ENCODE peak calls at places on chromosomes 3 and 15, in four cellular contexts. E is GM12878, M is HL-60, R is K562. W is an unnamed sample.

GRCh38 chr3:100982710-100983109 is 10.5 kb downstream of the ABI3BP start:
- DNase-seq in R (no peak), M (no peak), E (no peak), W (no peak)

GRCh38 chr3:155517907-155518306 is 224.4 kb upstream of the STRIT1 start:
- DNase-seq in M (no peak), E (no peak), R (no peak), W (no peak)

GRCh38 chr3:129211772-129212171 is 28.1 kb upstream of the CNBP start:
- DNase-seq in E (no peak), M (no peak), R (peak; percentile 58), W (no peak)

GRCh38 chr3:159499031-159499793 is 489.4 kb upstream of the IL12A start:
- DNase-seq in E (no peak), M (no peak), R (no peak), W (no peak)

GRCh38 chr15:42919794-42920280 is 741 bp downstream of the TTBK2 start:
- DNase-seq in M (peak; percentile 47), E (no peak), R (peak; percentile 22), W (no peak)

GRCh38 chr3:8095724-8096123 is 405.9 kb upstream of the LMCD1 start:
- DNase-seq in M (no peak), R (no peak), E (no peak), W (no peak)

GRCh38 chr3:100915706-100916105 is 77.5 kb downstream of the ABI3BP start:
- DNase-seq in R (no peak), M (no peak), E (no peak), W (no peak)

GRCh38 chr3:107366766-107367165 is 10.5 kb upstream of the CCDC54 start:
- DNase-seq in E (no peak), M (no peak), R (peak; percentile 5), W (no peak)

GRCh38 chr3:141237701-141238521 is 6.3 kb downstream of the PXYLP1 start:
- DNase-seq in E (no peak), M (no peak), R (no peak), W (no peak)

GRCh38 chr3:8856721-8857120 is 87.3 kb upstream of the OXTR start:
- DNase-seq in E (no peak), R (no peak), M (no peak), W (no peak)

GRCh38 chr3:174477491-174477890 is 381.6 kb upstream of the NAALADL2 start:
- DNase-seq in E (no peak), R (no peak), M (no peak), W (no peak)

GRCh38 chr3:139112230-139112558 is 67.5 kb upstream of the PRR23C start:
- DNase-seq in E (no peak), R (no peak), M (no peak), W (no peak)

GRCh38 chr3:146130881-146131371 is 30.1 kb downstream of the PLOD2 start:
- DNase-seq in E (no peak), R (no peak), M (no peak), W (no peak)

GRCh38 chr15:78716651-78717050 is 75.6 kb upstream of the CHRNB4 start:
- DNase-seq in E (no peak), M (no peak), R (no peak), W (no peak)

GRCh38 chr3:99319961-99320360 is 318.4 kb upstream of the COL8A1 start:
- DNase-seq in R (no peak), E (no peak), M (no peak), W (no peak)

GRCh38 chr3:163056874-163057497 is 1560.4 kb downstream of the OTOL1 start:
- DNase-seq in R (peak; percentile 22), M (peak; percentile 40), E (no peak), W (peak; percentile 7)

GRCh38 chr3:194269610-194270145 is 81.5 kb downstream of the CPN2 start:
- DNase-seq in M (no peak), R (peak; percentile 45), E (no peak), W (no peak)

GRCh38 chr3:139105154-139105702 is 60.5 kb upstream of the PRR23C start:
- DNase-seq in E (no peak), M (no peak), R (no peak), W (no peak)

GRCh38 chr3:141231923-141232861 is 567 bp downstream of the PXYLP1 start:
- DNase-seq in M (no peak), E (no peak), R (peak; percentile 46), W (no peak)

GRCh38 chr3:89957461-89957860 is 850.0 kb downstream of the EPHA3 start:
- DNase-seq in R (no peak), M (no peak), E (no peak), W (no peak)

GRCh38 chr15:71780349-71780976 is 29.9 kb upstream of the NR2E3 start:
- DNase-seq in R (peak; percentile 55), M (peak; percentile 12), E (peak; percentile 49), W (peak; percentile 45)

GRCh38 chr3:172465281-172465680 is 17.0 kb upstream of the GHSR start:
- DNase-seq in E (no peak), M (no peak), R (no peak), W (no peak)

GRCh38 chr3:179666030-179666429 is 13.2 kb downstream of the USP13 start:
- DNase-seq in E (no peak), R (no peak), M (no peak), W (no peak)

GRCh38 chr3:182509844-182510460 is 283.4 kb upstream of the ATP11B start:
- DNase-seq in E (no peak), M (no peak), R (no peak), W (no peak)

GRCh38 chr3:141076026-141076797 is 25.1 kb downstream of the SPSB4 start:
- DNase-seq in E (no peak), R (no peak), M (no peak), W (no peak)

GRCh38 chr3:123025642-123026521 is 1.7 kb downstream of the SEMA5B start:
- DNase-seq in R (no peak), E (no peak), M (peak; percentile 24), W (no peak)

GRCh38 chr3:128800241-128801187 is 74.5 kb downstream of the RAB7A start:
- DNase-seq in E (no peak), R (no peak), M (no peak), W (no peak)

GRCh38 chr3:179882322-179882721 is 154.4 kb downstream of the PEX5L start:
- DNase-seq in R (no peak), E (peak; percentile 61), M (no peak), W (peak; percentile 9)

GRCh38 chr15:41890050-41890690 is 3.7 kb downstream of the SPTBN5 start:
- DNase-seq in R (no peak), M (no peak), E (no peak), W (no peak)

GRCh38 chr3:71684752-71685151 is 40.5 kb downstream of the EIF4E3 start:
- DNase-seq in R (no peak), E (no peak), M (no peak), W (no peak)

GRCh38 chr3:166013073-166013679 is 176.0 kb upstream of the BCHE start:
- DNase-seq in M (peak; percentile 18), R (no peak), E (no peak), W (no peak)

GRCh38 chr3:172099495-172099808 is 60.1 kb downstream of the FNDC3B start:
- DNase-seq in R (no peak), M (no peak), E (no peak), W (no peak)

GRCh38 chr3:195102609-195103467 is 168.1 kb downstream of the XXYLT1 start:
- DNase-seq in R (no peak), E (no peak), M (no peak), W (no peak)

GRCh38 chr3:170494766-170495165 is 76.1 kb downstream of the CLDN11 start:
- DNase-seq in R (no peak), E (no peak), M (no peak), W (no peak)

GRCh38 chr3:78785004-78785403 is 982.8 kb downstream of the ROBO1 start:
- DNase-seq in R (no peak), M (no peak), E (no peak), W (no peak)

GRCh38 chr3:38005076-38006020 is 14.8 kb downstream of the VILL start:
- DNase-seq in R (peak; percentile 40), E (no peak), M (no peak), W (no peak)

GRCh38 chr3:86147119-86147518 is 843.8 kb downstream of the VGLL3 start:
- DNase-seq in E (no peak), M (no peak), R (no peak), W (no peak)

GRCh38 chr15:80464952-80465645 is 60.9 kb downstream of the ARNT2 start:
- DNase-seq in R (no peak), M (no peak), E (no peak), W (no peak)

GRCh38 chr3:14234197-14235002 is 55.8 kb downstream of the LSM3 start:
- DNase-seq in R (no peak), E (no peak), M (no peak), W (no peak)

GRCh38 chr15:31308185-31308639 is 18.4 kb upstream of the KLF13 start:
- DNase-seq in M (no peak), E (no peak), R (no peak), W (peak; percentile 74)
- TF ChIP-seq SPI1 in M (no peak), E (no peak), R (no peak), W (no peak)

DNA sequence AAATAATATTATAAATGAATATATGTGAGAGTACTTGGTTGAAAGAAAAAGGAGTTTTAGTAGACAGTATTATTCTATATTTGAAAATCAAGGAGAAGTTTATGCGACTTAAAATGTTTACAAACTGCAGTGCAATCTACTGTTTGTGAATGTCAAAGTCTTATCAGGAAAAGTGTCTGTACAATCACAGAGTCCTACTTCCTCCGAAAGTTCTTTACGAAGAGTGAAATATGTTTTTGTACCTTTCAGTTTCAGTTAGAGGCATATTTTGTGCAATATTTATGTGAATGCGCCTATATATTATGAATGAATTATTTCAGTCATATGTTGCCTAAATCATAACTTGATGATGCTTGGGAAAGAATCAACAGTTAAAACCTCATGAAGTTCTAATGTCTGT is 31.5 kb downstream of the NGRN start:
- DNase-seq in M (no peak), R (no peak), E (no peak), W (no peak)
- TF ChIP-seq SPI1 in M (no peak), R (no peak), E (no peak), W (no peak)

GRCh38 chr3:188152660-188153497 is 1.1 kb upstream of the LPP start:
- DNase-seq in M (no peak), E (no peak), R (no peak), W (no peak)
- TF ChIP-seq SPI1 in M (no peak), E (no peak), R (no peak), W (no peak)

DNA sequence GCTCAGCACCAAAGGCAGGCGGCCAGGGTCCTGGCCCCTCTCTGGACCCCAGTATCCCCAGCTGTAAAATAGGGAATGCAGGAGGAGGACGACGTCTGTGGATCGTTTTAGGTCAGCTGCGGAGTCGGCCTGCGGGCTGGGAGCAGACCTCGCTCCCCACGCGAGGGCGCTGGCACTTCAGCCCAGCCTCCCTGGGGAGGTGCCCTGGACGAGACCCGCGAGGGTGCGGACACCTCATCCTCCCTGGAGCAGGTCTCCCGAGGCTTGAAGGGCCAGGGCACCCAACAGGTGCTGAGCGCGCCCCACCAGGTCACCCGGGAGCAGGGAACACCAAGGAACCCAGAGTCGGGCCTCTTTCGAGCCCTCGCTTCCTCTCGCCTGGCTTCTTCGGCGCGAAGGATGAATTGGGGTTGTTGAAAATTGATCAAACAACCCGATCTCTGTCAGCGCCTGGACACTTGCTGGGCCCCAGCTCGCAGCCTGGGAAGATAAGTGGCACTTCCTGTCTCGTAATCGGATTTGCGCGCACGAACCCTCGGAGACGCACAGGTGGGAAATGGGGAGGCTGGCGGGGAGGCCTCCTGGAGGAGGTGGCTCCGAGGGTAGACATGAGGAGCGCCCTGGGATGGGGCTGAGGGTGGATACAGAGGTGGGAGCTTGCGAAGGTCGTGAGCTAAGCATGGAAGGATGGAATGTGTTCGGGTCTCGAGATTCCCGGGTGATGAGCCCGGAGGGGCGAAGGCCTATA is 588 bp upstream of the VIPR1 start:
- DNase-seq in R (peak; percentile 80), E (no peak), M (peak; percentile 25), W (peak; percentile 53)
- TF ChIP-seq SPI1 in R (peak; percentile 10), E (no peak), M (peak; percentile 7), W (no peak)